ENCODE peak calls at places on chromosomes 16 and 17, in five cellular contexts. K is HepG2, B is GM12878, R is SK-N-SH, U is K562. I is an unnamed sample.

GRCh38 chr16:12675852-12676251 is 127.8 kb downstream of the CPPED1 start:
- DNase-seq in K (no peak), B (no peak), R (no peak), U (peak; percentile 33), I (no peak)

GRCh38 chr16:660459-661183 is 7.3 kb upstream of the RHOT2 start:
- DNase-seq in K (no peak), B (peak; percentile 37), R (peak; percentile 98), U (peak; percentile 98), I (peak; percentile 85)

GRCh38 chr17:73338566-73339247 is 26.9 kb upstream of the CDC42EP4 start:
- DNase-seq in K (no peak), B (no peak), R (peak; percentile 20), U (no peak), I (no peak)

GRCh38 chr16:11543676-11544393 is 42.9 kb downstream of the LITAF start:
- DNase-seq in K (no peak), B (no peak), R (no peak), U (no peak), I (no peak)

GRCh38 chr16:10871157-10871991 is 5.6 kb upstream of the CIITA start:
- DNase-seq in K (peak; percentile 28), B (peak; percentile 86), R (no peak), U (no peak), I (peak; percentile 86)

GRCh38 chr17:1462164-1463112 is 6.4 kb upstream of the CRK start:
- DNase-seq in K (no peak), B (no peak), R (no peak), U (no peak), I (no peak)

GRCh38 chr16:4915226-4915761 is 21.7 kb downstream of the PPL start:
- DNase-seq in K (peak; percentile 31), B (no peak), R (no peak), U (no peak), I (no peak)

GRCh38 chr17:5373112-5373511 is 46.4 kb downstream of the NUP88 start:
- DNase-seq in K (no peak), B (peak; percentile 61), R (no peak), U (no peak), I (no peak)

GRCh38 chr17:9120471-9120870 is 99.2 kb downstream of the NTN1 start:
- DNase-seq in K (peak; percentile 8), B (no peak), R (no peak), U (peak; percentile 20), I (no peak)

GRCh38 chr17:9544221-9544620 is 31.4 kb downstream of the STX8 start:
- DNase-seq in K (no peak), B (no peak), R (no peak), U (no peak), I (no peak)

GRCh38 chr17:30950669-30951399 is 20.0 kb upstream of the RNF135 start:
- DNase-seq in K (peak; percentile 91), B (no peak), R (peak; percentile 78), U (no peak), I (no peak)

GRCh38 chr17:78933959-78934568 is 8.9 kb upstream of the TIMP2 start:
- DNase-seq in K (peak; percentile 77), B (no peak), R (peak; percentile 86), U (no peak), I (no peak)

GRCh38 chr16:23182675-23183485 is at the start of gene SCNN1G:
- DNase-seq in K (no peak), B (no peak), R (peak; percentile 73), U (no peak), I (no peak)

GRCh38 chr17:51853857-51854256 is 304.7 kb downstream of the CA10 start:
- DNase-seq in K (no peak), B (no peak), R (no peak), U (no peak), I (no peak)

GRCh38 chr17:47957591-47958490 is at the start of gene PRR15L:
- DNase-seq in K (no peak), B (no peak), R (no peak), U (no peak), I (no peak)

GRCh38 chr16:57562669-57563486 is 20.4 kb downstream of the ADGRG5 start:
- DNase-seq in K (no peak), B (no peak), R (no peak), U (peak; percentile 36), I (no peak)

GRCh38 chr17:9475259-9475658 is 100.4 kb downstream of the STX8 start:
- DNase-seq in K (no peak), B (no peak), R (no peak), U (no peak), I (no peak)

GRCh38 chr16:68612996-68613395 is 32.1 kb upstream of the CDH3 start:
- DNase-seq in K (no peak), B (no peak), R (no peak), U (no peak), I (no peak)

GRCh38 chr16:30016555-30017276 is 5.9 kb upstream of the DOC2A start:
- DNase-seq in K (peak; percentile 44), B (no peak), R (no peak), U (no peak), I (no peak)

GRCh38 chr16:48054881-48055601 is 100.8 kb downstream of the ABCC12 start:
- DNase-seq in K (peak; percentile 35), B (no peak), R (peak; percentile 73), U (peak; percentile 43), I (peak; percentile 2)

GRCh38 chr16:84115919-84116719 is 623 bp downstream of the MBTPS1 start:
- DNase-seq in K (peak; percentile 54), B (no peak), R (no peak), U (no peak), I (peak; percentile 32)
- TF ChIP-seq REST in K (no peak), B (no peak), R (no peak), U (no peak), I (no peak)

DNA sequence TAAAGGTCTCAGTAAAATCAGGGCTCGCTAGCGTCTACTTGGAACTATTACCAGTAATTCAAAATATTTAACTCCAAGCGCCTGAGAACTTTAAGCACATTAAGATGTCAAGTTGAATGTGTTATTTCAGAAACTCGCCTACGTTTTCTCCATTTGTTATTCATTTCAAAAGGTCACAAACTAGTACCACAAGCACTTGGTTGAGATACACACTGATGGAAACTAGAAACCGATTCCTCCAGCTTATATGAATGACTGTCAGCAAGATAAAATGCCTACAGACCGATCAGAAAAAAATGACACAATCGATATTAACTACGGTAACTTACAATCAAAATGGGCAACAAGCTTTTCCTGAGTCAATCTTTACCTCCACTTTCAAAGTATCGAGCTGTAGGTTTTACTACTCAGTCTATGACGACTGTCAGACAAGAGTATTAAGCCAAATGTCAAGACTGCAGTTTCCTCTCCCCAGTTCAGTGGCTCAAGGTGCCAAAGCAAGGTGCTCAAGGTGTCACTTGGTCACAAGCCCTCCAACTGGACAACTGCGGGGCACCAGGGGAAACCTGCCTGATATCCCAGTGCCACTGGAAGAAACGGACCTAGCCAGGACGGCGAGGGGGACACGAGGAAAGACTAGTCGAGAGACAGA is 694 bp downstream of the SRP68 start:
- DNase-seq in K (no peak), B (no peak), R (no peak), U (no peak), I (no peak)
- H3K27ac ChIP-seq in K (peak overlapping the region; percentile 69), B (peak overlapping the region; percentile 81), R (peak overlapping the region; percentile 41), U (peak overlapping the region; percentile 80), I (peak overlapping the region; percentile 69)

DNA sequence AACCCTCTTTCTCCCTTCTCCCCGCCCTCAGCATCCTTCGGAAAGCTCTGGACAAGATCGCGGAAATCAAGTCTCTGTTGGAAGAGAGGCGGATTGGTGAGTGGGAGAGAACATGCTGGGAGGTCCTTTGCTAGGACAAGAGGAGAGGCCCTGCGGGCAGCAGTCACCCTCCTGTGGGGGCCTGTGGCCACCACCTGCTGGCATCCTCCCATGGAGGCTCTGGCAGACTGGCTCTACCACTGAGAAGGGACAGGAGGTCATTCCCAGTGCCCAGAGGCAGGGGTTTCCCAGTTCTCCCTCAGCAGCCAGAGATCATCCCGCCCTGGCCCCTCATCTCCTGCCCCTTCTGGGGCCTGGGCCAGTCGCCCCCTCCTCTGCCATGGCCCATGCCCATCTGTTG is 7.8 kb downstream of the SULT1A2 start:
- DNase-seq in K (no peak), B (no peak), R (no peak), U (no peak), I (no peak)
- TF ChIP-seq GABPA in K (no peak), B (no peak), R (no peak), U (no peak), I (no peak)

DNA sequence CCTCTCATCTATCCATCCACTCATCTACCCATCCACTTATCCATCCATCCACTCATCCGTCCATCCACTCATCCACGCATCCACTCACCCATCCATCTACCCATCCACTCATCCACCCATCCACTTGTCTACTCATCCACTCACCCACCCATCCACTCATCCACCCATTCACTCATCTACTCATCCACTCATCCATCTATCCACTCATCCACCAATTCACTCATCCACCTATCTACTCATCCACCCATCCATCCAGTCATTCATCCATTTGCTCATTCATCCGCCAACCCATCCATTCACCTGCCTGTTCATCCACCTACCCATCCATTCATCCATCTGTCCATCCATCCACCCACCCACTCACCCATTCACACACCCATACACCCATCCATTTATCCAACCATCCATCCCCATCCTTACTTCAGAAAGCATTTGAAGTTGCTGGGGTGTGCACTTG is 329.6 kb downstream of the SEC14L1 start:
- DNase-seq in K (no peak), B (no peak), R (no peak), U (no peak), I (no peak)
- TF ChIP-seq REST in K (no peak), B (no peak), R (no peak), U (no peak), I (no peak)